ENCODE peak calls at places on chromosome 10, in five cellular contexts. Q is AG09309, Z is AG10803, V is RWPE1, K is dorsolateral prefrontal cortex. I is an unnamed sample.

GRCh38 chr10:31620236-31621151 is 301.5 kb downstream of the ZEB1 start:
- DNase-seq in Q (peak), Z (peak), V (no peak), K (no peak), I (no peak)

GRCh38 chr10:3419719-3420495 is 247.3 kb upstream of the PITRM1 start:
- DNase-seq in Q (no peak), Z (no peak), V (no peak), K (no peak), I (no peak)

GRCh38 chr10:78712147-78712546 is 356.6 kb upstream of the ZMIZ1 start:
- DNase-seq in Q (no peak), Z (no peak), V (no peak), K (no peak), I (no peak)

GRCh38 chr10:22321831-22322662 is 1.1 kb downstream of the BMI1 start:
- DNase-seq in Q (no peak), Z (no peak), V (no peak), K (peak), I (no peak)

GRCh38 chr10:95542330-95542729 is 18.8 kb downstream of the SORBS1 start:
- DNase-seq in Q (no peak), Z (no peak), V (no peak), K (no peak), I (no peak)

GRCh38 chr10:92062273-92062672 is 138.7 kb downstream of the BTAF1 start:
- DNase-seq in Q (no peak), Z (no peak), V (no peak), K (no peak), I (no peak)

GRCh38 chr10:30821994-30822692 is 192.6 kb upstream of the LYZL2 start:
- DNase-seq in Q (no peak), Z (peak), V (no peak), K (no peak), I (no peak)

GRCh38 chr10:128373831-128374230 is 247.6 kb upstream of the MKI67 start:
- DNase-seq in Q (no peak), Z (no peak), V (no peak), K (no peak), I (no peak)

GRCh38 chr10:31413325-31413724 is 94.3 kb downstream of the ZEB1 start:
- DNase-seq in Q (no peak), Z (no peak), V (no peak), K (no peak), I (no peak)

GRCh38 chr10:28681345-28681763 is 4.0 kb downstream of the BAMBI start:
- DNase-seq in Q (no peak), Z (no peak), V (no peak), K (no peak), I (no peak)

GRCh38 chr10:7706534-7707073 is 3.5 kb downstream of the ITIH2 start:
- DNase-seq in Q (no peak), Z (no peak), V (no peak), K (no peak), I (no peak)

GRCh38 chr10:30166929-30167328 is 107.5 kb upstream of the JCAD start:
- DNase-seq in Q (no peak), Z (no peak), V (no peak), K (no peak), I (no peak)

GRCh38 chr10:132907901-132908620 is 34.3 kb downstream of the CFAP46 start:
- DNase-seq in Q (no peak), Z (no peak), V (no peak), K (peak), I (no peak)

GRCh38 chr10:133442191-133442966 is 11.4 kb upstream of the SCART1 start:
- DNase-seq in Q (no peak), Z (no peak), V (no peak), K (no peak), I (no peak)

GRCh38 chr10:15035385-15036301 is 8.1 kb upstream of the OLAH start:
- DNase-seq in Q (no peak), Z (no peak), V (no peak), K (no peak), I (no peak)

GRCh38 chr10:89535185-89536012 is at the start of gene SLC16A12:
- DNase-seq in Q (no peak), Z (no peak), V (peak), K (no peak), I (peak)

GRCh38 chr10:96049340-96049739 is 6.0 kb downstream of the CCNJ start:
- DNase-seq in Q (no peak), Z (no peak), V (no peak), K (no peak), I (no peak)

GRCh38 chr10:73097305-73097670 is 622 bp upstream of the P4HA1 start:
- DNase-seq in Q (no peak), Z (no peak), V (no peak), K (no peak), I (no peak)

GRCh38 chr10:12927896-12928295 is 73.6 kb downstream of the CCDC3 start:
- DNase-seq in Q (no peak), Z (no peak), V (peak), K (no peak), I (no peak)

GRCh38 chr10:13938940-13939339 is 352.2 kb downstream of the PRPF18 start:
- DNase-seq in Q (peak), Z (peak), V (no peak), K (no peak), I (no peak)

GRCh38 chr10:75663947-75664664 is 232.7 kb downstream of the LRMDA start:
- DNase-seq in Q (no peak), Z (no peak), V (no peak), K (no peak), I (no peak)

GRCh38 chr10:111598433-111599059 is 521.7 kb downstream of the ADRA2A start:
- DNase-seq in Q (no peak), Z (peak), V (peak), K (no peak), I (no peak)

GRCh38 chr10:99540673-99541531 is 8.2 kb downstream of the NKX2-3 start:
- DNase-seq in Q (no peak), Z (no peak), V (peak), K (no peak), I (no peak)

GRCh38 chr10:83372646-83373045 is 766.7 kb upstream of the GHITM start:
- DNase-seq in Q (peak), Z (peak), V (no peak), K (no peak), I (no peak)

GRCh38 chr10:5563991-5564536 is 39.3 kb downstream of the CALML3 start:
- DNase-seq in Q (no peak), Z (peak), V (no peak), K (no peak), I (no peak)

GRCh38 chr10:26706206-26706605 is 8.7 kb downstream of the PDSS1 start:
- DNase-seq in Q (no peak), Z (no peak), V (no peak), K (no peak), I (no peak)

GRCh38 chr10:103849880-103850571 is 5.3 kb downstream of the SH3PXD2A start:
- DNase-seq in Q (no peak), Z (peak), V (peak), K (no peak), I (no peak)

GRCh38 chr10:124338276-124338915 is 80.3 kb downstream of the OAT start:
- DNase-seq in Q (no peak), Z (no peak), V (no peak), K (peak), I (no peak)

GRCh38 chr10:43075612-43076003 is 1.3 kb upstream of the RET start:
- DNase-seq in Q (no peak), Z (no peak), V (peak), K (no peak), I (no peak)

GRCh38 chr10:42830237-42830636 is 47.6 kb downstream of the BMS1 start:
- DNase-seq in Q (no peak), Z (no peak), V (no peak), K (no peak), I (no peak)

GRCh38 chr10:18822156-18822555 is 162.9 kb downstream of the ARL5B start:
- DNase-seq in Q (no peak), Z (no peak), V (no peak), K (no peak), I (no peak)

GRCh38 chr10:75403144-75404022 is 1.8 kb upstream of the ZNF503 start:
- DNase-seq in Q (no peak), Z (peak), V (no peak), K (peak), I (no peak)

GRCh38 chr10:68074404-68074774 is 694 bp downstream of the HERC4 start:
- DNase-seq in Q (no peak), Z (no peak), V (no peak), K (no peak), I (no peak)

GRCh38 chr10:132517951-132518521 is 19.6 kb upstream of the INPP5A start:
- DNase-seq in Q (no peak), Z (no peak), V (no peak), K (peak), I (no peak)

GRCh38 chr10:88027570-88027969 is 164.1 kb downstream of the PTEN start:
- DNase-seq in Q (no peak), Z (no peak), V (no peak), K (no peak), I (no peak)

DNA sequence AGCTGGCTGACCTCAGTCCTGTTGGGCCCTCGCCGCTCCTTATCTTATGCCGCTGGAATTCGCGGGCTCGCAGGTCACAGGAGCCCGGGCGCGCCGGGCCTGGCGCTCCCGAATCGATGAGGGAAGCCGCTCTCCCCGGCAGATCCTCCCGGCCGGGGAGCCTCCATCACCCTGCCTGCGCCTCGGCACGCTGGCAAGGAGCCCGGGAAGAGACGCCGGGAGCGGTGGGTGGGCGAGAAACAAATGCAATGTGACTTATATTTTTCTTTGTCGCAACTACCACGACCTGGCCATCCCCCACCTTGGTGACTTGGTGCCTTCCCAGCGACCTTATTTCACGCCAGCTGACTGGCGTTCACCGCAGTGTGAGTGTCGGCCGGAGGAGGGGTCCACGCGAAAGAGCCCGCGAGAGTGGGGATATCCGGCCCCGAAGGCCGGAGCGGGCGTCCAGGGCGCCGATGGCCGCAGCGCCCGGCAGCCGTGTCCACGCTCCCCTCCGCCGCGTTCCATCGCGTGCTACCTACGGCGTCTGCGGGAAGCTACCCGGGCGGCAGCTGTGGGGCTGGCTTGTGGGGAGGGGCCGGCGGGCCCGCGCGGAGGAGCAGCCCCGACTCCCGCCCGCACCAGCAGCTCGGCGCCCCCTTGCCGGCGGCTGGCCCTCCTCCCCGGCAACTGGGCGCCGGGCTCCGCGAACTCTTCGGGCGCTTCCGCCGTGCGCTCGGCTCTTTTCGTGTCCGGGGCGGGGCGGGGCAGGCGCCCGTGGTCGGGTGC is 494 bp upstream of the BMPR1A start:
- DNase-seq in Q (peak), Z (peak), V (peak), K (peak), I (peak)
- TF ChIP-seq CTCF in Q (no peak), Z (no peak), V (no peak), K (peak), I (no peak)

GRCh38 chr10:84522612-84523462 is 194.4 kb downstream of the CCSER2 start:
- DNase-seq in Q (no peak), Z (no peak), V (no peak), K (no peak), I (no peak)
- TF ChIP-seq CTCF in Q (peak), Z (no peak), V (no peak), K (no peak), I (no peak)

GRCh38 chr10:102608487-102608886 is 35.8 kb upstream of the TRIM8 start:
- DNase-seq in Q (no peak), Z (no peak), V (no peak), K (no peak), I (no peak)
- TF ChIP-seq CTCF in Q (no peak), Z (no peak), V (no peak), K (no peak), I (no peak)

GRCh38 chr10:59464483-59464882 is 102.1 kb upstream of the FAM13C start:
- DNase-seq in Q (no peak), Z (no peak), V (no peak), K (no peak), I (no peak)

GRCh38 chr10:59470570-59470969 is 108.2 kb upstream of the FAM13C start:
- DNase-seq in Q (no peak), Z (no peak), V (no peak), K (no peak), I (no peak)

GRCh38 chr10:59463909-59464308 is 101.6 kb upstream of the FAM13C start:
- DNase-seq in Q (no peak), Z (no peak), V (no peak), K (no peak), I (no peak)

GRCh38 chr10:59460601-59461000 is 98.3 kb upstream of the FAM13C start:
- DNase-seq in Q (no peak), Z (peak), V (no peak), K (no peak), I (no peak)

DNA sequence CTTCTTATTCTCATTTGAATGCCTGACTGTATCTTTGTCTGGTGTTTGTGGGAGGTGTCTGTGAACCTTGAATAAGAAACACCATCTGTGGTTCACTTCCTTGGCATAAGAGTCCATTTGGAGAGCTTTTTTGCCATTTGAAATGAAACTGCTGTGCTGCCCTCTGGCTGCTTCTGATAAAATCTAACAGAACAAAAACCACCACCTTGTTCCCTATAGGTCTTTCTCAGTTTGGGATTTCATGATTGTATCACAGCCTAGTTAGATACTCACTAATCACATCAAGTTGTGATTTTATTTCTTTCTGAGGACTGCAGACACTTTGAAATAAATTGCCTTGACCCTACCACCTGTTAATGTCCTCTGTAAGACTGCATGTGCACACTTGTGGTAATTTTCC is 102.7 kb upstream of the FAM13C start:
- DNase-seq in Q (peak), Z (peak), V (peak), K (no peak), I (no peak)
- TF ChIP-seq CTCF in Q (peak), Z (peak), V (no peak), K (peak), I (peak)

GRCh38 chr10:11553773-11554381 is 57.6 kb downstream of the USP6NL start:
- DNase-seq in Q (no peak), Z (no peak), V (no peak), K (no peak), I (no peak)

GRCh38 chr10:11557967-11558366 is 53.5 kb downstream of the USP6NL start:
- DNase-seq in Q (no peak), Z (no peak), V (no peak), K (no peak), I (no peak)

GRCh38 chr10:11551915-11552602 is 59.4 kb downstream of the USP6NL start:
- DNase-seq in Q (peak), Z (peak), V (peak), K (no peak), I (no peak)

GRCh38 chr10:11557513-11557912 is 53.9 kb downstream of the USP6NL start:
- DNase-seq in Q (no peak), Z (no peak), V (no peak), K (no peak), I (no peak)

GRCh38 chr10:11555556-11555955 is 55.9 kb downstream of the USP6NL start:
- DNase-seq in Q (no peak), Z (no peak), V (no peak), K (no peak), I (no peak)
- TF ChIP-seq CTCF in Q (no peak), Z (no peak), V (no peak), K (no peak), I (no peak)